ENCODE peak calls at places on chromosomes 11 and 22, in eight cellular contexts. X is right lobe of liver, P is A673, A is thoracic aorta, E is pancreas, F is body of pancreas, H is left lung, O is colonic mucosa. B is an unnamed sample.

GRCh38 chr11:61587541-61587941 is 6.7 kb upstream of the SYT7 start:
- DNase-seq in P (peak; percentile 53), A (no peak), O (peak; percentile 60), E (peak; percentile 72), X (no peak), F (peak; percentile 33), H (peak; percentile 86), B (no peak)

GRCh38 chr11:114307524-114308203 is 11.5 kb downstream of the NNMT start:
- DNase-seq in X (peak; percentile 87), E (no peak), A (no peak), O (peak; percentile 41), H (no peak), P (peak; percentile 6), F (peak; percentile 20), B (peak; percentile 80)

GRCh38 chr22:39205344-39206021 is 39.3 kb downstream of the PDGFB start:
- DNase-seq in E (peak; percentile 58), O (no peak), F (no peak), P (no peak), X (no peak), H (no peak), A (no peak), B (no peak)

GRCh38 chr11:616320-617220 is 820 bp upstream of the IRF7 start:
- DNase-seq in H (peak; percentile 84), O (no peak), E (no peak), X (peak; percentile 72), P (no peak), F (peak; percentile 37), A (no peak), B (no peak)

GRCh38 chr11:73395297-73396208 is 19.4 kb downstream of the RELT start:
- DNase-seq in O (no peak), H (no peak), A (no peak), F (no peak), X (peak; percentile 39), E (peak; percentile 51), P (no peak), B (no peak)

GRCh38 chr11:120744016-120744994 is 232.8 kb downstream of the GRIK4 start:
- DNase-seq in P (no peak), A (no peak), O (no peak), F (no peak), E (no peak), H (no peak), X (no peak), B (no peak)

GRCh38 chr22:49863936-49864335 is 10.3 kb downstream of the ZBED4 start:
- DNase-seq in X (no peak), P (no peak), A (no peak), F (no peak), E (no peak), O (no peak), H (no peak), B (no peak)

GRCh38 chr11:57460017-57460755 is at the start of gene RTN4RL2:
- DNase-seq in A (no peak), P (peak; percentile 89), H (peak; percentile 91), E (peak; percentile 66), O (peak; percentile 48), F (peak; percentile 48), X (peak; percentile 77), B (no peak)

GRCh38 chr22:25362215-25362882 is 142.9 kb downstream of the CRYBB2 start:
- DNase-seq in E (peak; percentile 88), H (peak; percentile 90), P (peak; percentile 67), F (peak; percentile 64), X (no peak), O (peak; percentile 75), A (peak; percentile 52), B (no peak)

GRCh38 chr11:16082532-16083055 is 273.8 kb downstream of the SOX6 start:
- DNase-seq in F (no peak), A (no peak), P (no peak), E (no peak), X (no peak), O (no peak), H (no peak), B (no peak)

GRCh38 chr11:17639091-17639490 is 80.3 kb upstream of the MYOD1 start:
- DNase-seq in F (no peak), H (peak; percentile 16), A (no peak), E (no peak), O (no peak), P (no peak), X (no peak), B (no peak)

GRCh38 chr11:115164774-115165173 is 339.4 kb downstream of the CADM1 start:
- DNase-seq in F (no peak), X (no peak), E (no peak), H (no peak), A (no peak), P (no peak), O (no peak), B (no peak)

GRCh38 chr11:134472188-134472455 is 60.1 kb upstream of the B3GAT1 start:
- DNase-seq in F (no peak), E (no peak), O (no peak), X (no peak), P (no peak), H (no peak), A (no peak), B (no peak)

GRCh38 chr11:21774212-21774611 is 418.7 kb upstream of the ANO5 start:
- DNase-seq in A (no peak), P (no peak), F (no peak), E (no peak), H (no peak), O (no peak), X (no peak), B (peak; percentile 66)

GRCh38 chr11:21771097-21771496 is 421.8 kb upstream of the ANO5 start:
- DNase-seq in E (no peak), P (peak; percentile 17), F (no peak), A (no peak), O (no peak), H (no peak), X (no peak), B (no peak)

GRCh38 chr11:21768388-21768787 is 424.5 kb upstream of the ANO5 start:
- DNase-seq in O (no peak), X (no peak), F (no peak), P (no peak), E (no peak), A (no peak), H (no peak), B (peak; percentile 29)

GRCh38 chr11:21769188-21769587 is 423.7 kb upstream of the ANO5 start:
- DNase-seq in P (no peak), A (no peak), O (no peak), H (no peak), E (no peak), F (no peak), X (no peak), B (no peak)
- H3K27ac ChIP-seq in P (no peak overlapping the region), A (no peak overlapping the region), O (no peak overlapping the region), H (no peak overlapping the region), E (no peak overlapping the region), F (no peak overlapping the region), X (no peak overlapping the region), B (peak overlapping the region; percentile 67)

GRCh38 chr11:6736495-6737121 is 35.2 kb downstream of the OR2AG2 start:
- DNase-seq in E (no peak), H (no peak), O (no peak), F (no peak), P (peak; percentile 19), A (no peak), X (no peak), B (no peak)

GRCh38 chr11:6742260-6742659 is 29.5 kb downstream of the OR2AG2 start:
- DNase-seq in O (no peak), F (no peak), A (no peak), E (no peak), H (no peak), X (no peak), P (no peak), B (no peak)

GRCh38 chr11:6735306-6735705 is 36.5 kb downstream of the OR2AG2 start:
- DNase-seq in H (no peak), O (no peak), F (no peak), E (no peak), X (no peak), A (no peak), P (peak; percentile 84), B (no peak)

GRCh38 chr11:6737872-6738466 is 33.8 kb downstream of the OR2AG2 start:
- DNase-seq in F (peak; percentile 54), X (no peak), O (peak; percentile 64), H (no peak), P (peak; percentile 67), A (no peak), E (no peak), B (no peak)

DNA sequence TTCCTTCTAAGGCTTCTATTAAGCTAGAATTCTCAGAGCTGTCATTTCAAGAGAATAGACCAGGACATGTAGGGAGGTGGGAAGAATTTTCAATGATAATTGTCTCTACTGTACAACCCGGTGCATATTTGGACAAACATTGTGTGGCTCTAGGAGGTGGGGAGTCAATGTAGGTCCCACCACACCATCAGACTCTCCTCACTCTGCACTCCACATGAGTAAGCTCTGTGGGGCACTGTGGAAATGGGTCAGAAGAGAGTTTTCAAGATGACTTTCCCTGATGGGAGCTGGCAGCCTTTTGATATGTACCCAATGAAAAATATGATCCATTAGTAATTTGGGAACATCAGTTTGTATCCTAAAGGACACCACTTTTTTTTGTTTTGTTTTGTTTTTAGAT is 33.2 kb downstream of the OR2AG2 start:
- DNase-seq in E (no peak), P (no peak), O (no peak), X (no peak), A (no peak), F (no peak), H (no peak), B (no peak)
- H3K27ac ChIP-seq in E (no peak overlapping the region), P (no peak overlapping the region), O (no peak overlapping the region), X (no peak overlapping the region), A (no peak overlapping the region), F (no peak overlapping the region), H (no peak overlapping the region), B (no peak overlapping the region)

DNA sequence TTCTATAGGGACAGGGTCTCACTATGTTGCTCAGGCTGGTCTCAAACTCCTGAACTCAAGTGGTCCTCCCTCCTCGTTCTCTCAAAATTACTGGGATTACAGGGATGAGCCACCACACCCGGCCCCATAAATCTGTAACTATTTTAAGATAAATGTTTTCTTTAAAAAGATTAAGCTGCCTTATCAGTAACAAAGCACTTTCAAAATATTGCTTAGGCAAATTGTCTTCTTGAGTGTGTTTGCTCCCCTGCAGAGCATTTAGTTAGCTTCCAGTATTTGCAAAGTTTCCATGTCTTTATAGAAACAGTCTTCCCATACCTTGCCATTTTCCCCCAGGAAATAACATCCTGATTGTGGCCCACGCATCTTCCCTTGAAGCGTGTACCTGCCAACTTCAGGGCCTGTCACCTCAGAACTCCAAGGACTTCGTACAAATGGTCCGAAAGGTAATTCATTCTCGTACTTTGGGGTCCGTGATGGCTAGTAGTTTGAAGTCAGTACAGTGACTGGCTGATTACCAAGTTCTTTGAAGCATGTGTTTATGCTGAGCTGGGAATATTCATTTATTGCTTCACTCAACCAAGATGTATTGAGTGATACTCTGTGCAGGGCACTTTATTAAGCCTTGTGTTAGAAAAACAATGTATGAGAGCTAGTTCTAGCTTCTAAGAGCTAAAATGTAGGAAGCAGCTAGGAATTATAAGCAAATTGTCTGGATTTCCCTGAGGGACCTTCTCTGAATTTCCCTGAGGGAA is 30.4 kb upstream of the CRTAM start:
- DNase-seq in H (no peak), O (no peak), F (no peak), X (no peak), A (no peak), P (peak; percentile 73), E (no peak), B (no peak)
- H3K27ac ChIP-seq in H (peak overlapping the region; percentile 10), O (no peak overlapping the region), F (no peak overlapping the region), X (peak overlapping the region; percentile 26), A (no peak overlapping the region), P (peak overlapping the region; percentile 82), E (peak overlapping the region; percentile 18), B (peak overlapping the region; percentile 39)

DNA sequence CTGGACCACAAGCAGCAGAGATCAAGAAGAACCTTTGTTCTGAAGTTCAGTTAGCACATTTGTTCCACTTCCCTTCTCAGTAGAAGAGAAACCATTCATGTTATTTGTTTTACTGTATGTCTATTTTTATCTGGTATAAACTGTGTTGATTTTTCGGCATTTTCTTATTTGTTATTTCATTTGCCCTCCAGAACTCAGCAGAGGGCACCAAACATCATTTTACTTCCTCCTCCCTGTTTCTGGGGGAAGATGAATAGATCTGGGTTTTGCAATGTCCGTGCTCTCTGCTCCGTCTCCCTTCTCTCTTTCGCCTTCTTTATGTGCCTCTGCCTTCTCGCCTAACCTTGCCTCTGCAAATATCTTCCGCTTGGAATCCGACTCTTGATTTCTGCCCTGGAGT is 366.9 kb downstream of the NTM start:
- DNase-seq in P (no peak), O (no peak), X (no peak), E (no peak), F (no peak), H (no peak), A (no peak), B (no peak)
- H3K27ac ChIP-seq in P (no peak overlapping the region), O (no peak overlapping the region), X (no peak overlapping the region), E (no peak overlapping the region), F (no peak overlapping the region), H (no peak overlapping the region), A (no peak overlapping the region), B (no peak overlapping the region)

B was measured in gastrocnemius medialis.